ENCODE peak calls at places on chromosomes 12 and 14, in nine cellular contexts. N, J, O, U, K, C, R, M and L are unnamed samples. For H3K27me3, the result is how much of the 10 kb centered on the place peaks cover.

GRCh38 chr12:58844161-58844560 is 76.1 kb downstream of the LRIG3 start:
- DNase-seq in N (no peak), J (no peak), O (no peak), U (no peak), K (no peak), C (no peak), R (no peak), M (no peak), L (no peak)

GRCh38 chr14:24430143-24430681 is 458 bp downstream of the KHNYN start:
- DNase-seq in N (peak), J (peak), O (no peak), U (peak), K (peak), C (peak), R (peak), M (peak), L (peak)

GRCh38 chr14:93655078-93655750 is 133.1 kb downstream of the PRIMA1 start:
- DNase-seq in N (peak), J (no peak), O (peak), U (peak), K (peak), C (peak), R (no peak), M (no peak), L (no peak)

GRCh38 chr14:47826809-47827208 is 151.4 kb upstream of the MDGA2 start:
- DNase-seq in N (no peak), J (no peak), O (no peak), U (no peak), K (no peak), C (no peak), R (no peak), M (no peak), L (no peak)

GRCh38 chr14:104299993-104300761 is 161.8 kb downstream of the KIF26A start:
- DNase-seq in N (no peak), J (peak), O (no peak), U (no peak), K (peak), C (no peak), R (peak), M (peak), L (no peak)

GRCh38 chr12:104177663-104178501 is 37.7 kb upstream of the TXNRD1 start:
- DNase-seq in N (peak), J (peak), O (no peak), U (peak), K (no peak), C (peak), R (peak), M (peak), L (no peak)

GRCh38 chr14:74301594-74302159 is 1.1 kb downstream of the ABCD4 start:
- DNase-seq in N (no peak), J (no peak), O (no peak), U (no peak), K (peak), C (no peak), R (no peak), M (no peak), L (no peak)

GRCh38 chr12:42119085-42119633 is 25.5 kb downstream of the GXYLT1 start:
- DNase-seq in N (peak), J (no peak), O (no peak), U (no peak), K (no peak), C (peak), R (no peak), M (no peak), L (no peak)

GRCh38 chr12:107169200-107169599 is 75.9 kb upstream of the CRY1 start:
- DNase-seq in N (no peak), J (no peak), O (no peak), U (no peak), K (no peak), C (no peak), R (no peak), M (no peak), L (no peak)

GRCh38 chr12:38639625-38640024 is 265.8 kb downstream of the CPNE8 start:
- DNase-seq in N (no peak), J (no peak), O (no peak), U (no peak), K (no peak), C (no peak), R (no peak), M (no peak), L (no peak)

GRCh38 chr14:77177623-77178185 is 3.9 kb upstream of the TMEM63C start:
- DNase-seq in N (no peak), J (no peak), O (no peak), U (no peak), K (no peak), C (no peak), R (no peak), M (no peak), L (no peak)

GRCh38 chr12:130054803-130055202 is 107.5 kb upstream of the FZD10 start:
- DNase-seq in N (no peak), J (no peak), O (no peak), U (no peak), K (no peak), C (no peak), R (no peak), M (no peak), L (no peak)

GRCh38 chr14:76997257-76997970 is 31.1 kb downstream of the IRF2BPL start:
- DNase-seq in N (peak), J (no peak), O (no peak), U (no peak), K (peak), C (no peak), R (no peak), M (no peak), L (no peak)

GRCh38 chr12:20214286-20214685 is 154.1 kb upstream of the PDE3A start:
- DNase-seq in N (peak), J (no peak), O (no peak), U (no peak), K (no peak), C (peak), R (no peak), M (no peak), L (no peak)

GRCh38 chr12:113327000-113327399 is 7.9 kb downstream of the SLC8B1 start:
- DNase-seq in N (no peak), J (no peak), O (no peak), U (no peak), K (no peak), C (no peak), R (no peak), M (no peak), L (no peak)

GRCh38 chr12:71719647-71720370 is 33.9 kb downstream of the TMEM19 start:
- DNase-seq in N (peak), J (no peak), O (no peak), U (no peak), K (no peak), C (no peak), R (no peak), M (no peak), L (no peak)

GRCh38 chr14:29242755-29243340 is 476.3 kb downstream of the FOXG1 start:
- DNase-seq in N (peak), J (no peak), O (no peak), U (no peak), K (no peak), C (no peak), R (no peak), M (no peak), L (no peak)

GRCh38 chr12:48988030-48988649 is 10.0 kb downstream of the WNT1 start:
- DNase-seq in N (peak), J (peak), O (no peak), U (peak), K (peak), C (peak), R (no peak), M (peak), L (peak)

GRCh38 chr14:22982013-22982476 is 306 bp downstream of the AJUBA start:
- DNase-seq in N (no peak), J (peak), O (no peak), U (no peak), K (no peak), C (no peak), R (no peak), M (no peak), L (no peak)

GRCh38 chr12:27513155-27513824 is 10.7 kb upstream of the PPFIBP1 start:
- DNase-seq in N (no peak), J (no peak), O (no peak), U (no peak), K (no peak), C (no peak), R (no peak), M (no peak), L (no peak)

GRCh38 chr14:76352639-76353281 is 23.2 kb upstream of the ESRRB start:
- DNase-seq in N (peak), J (peak), O (no peak), U (peak), K (peak), C (peak), R (peak), M (peak), L (peak)

GRCh38 chr12:32230607-32230982 is 123.9 kb downstream of the BICD1 start:
- DNase-seq in N (no peak), J (no peak), O (no peak), U (no peak), K (no peak), C (no peak), R (no peak), M (no peak), L (no peak)

GRCh38 chr12:121578230-121579189 is 2.3 kb downstream of the KDM2B start:
- DNase-seq in N (peak), J (peak), O (no peak), U (no peak), K (no peak), C (peak), R (peak), M (peak), L (peak)

GRCh38 chr12:23929906-23930305 is 19.6 kb downstream of the SOX5 start:
- DNase-seq in N (peak), J (no peak), O (no peak), U (no peak), K (no peak), C (peak), R (no peak), M (no peak), L (no peak)

GRCh38 chr14:37230551-37231194 is 32.9 kb downstream of the MIPOL1 start:
- DNase-seq in N (peak), J (no peak), O (no peak), U (peak), K (no peak), C (peak), R (no peak), M (peak), L (no peak)

GRCh38 chr14:48247972-48248371 is 572.6 kb upstream of the MDGA2 start:
- DNase-seq in N (no peak), J (no peak), O (no peak), U (no peak), K (no peak), C (no peak), R (no peak), M (no peak), L (no peak)

GRCh38 chr12:13945236-13945635 is 36.2 kb downstream of the GRIN2B start:
- DNase-seq in N (no peak), J (no peak), O (no peak), U (no peak), K (no peak), C (no peak), R (no peak), M (no peak), L (no peak)

GRCh38 chr12:13942826-13943225 is 38.6 kb downstream of the GRIN2B start:
- DNase-seq in N (no peak), J (no peak), O (no peak), U (no peak), K (no peak), C (no peak), R (no peak), M (no peak), L (no peak)

GRCh38 chr12:13937735-13938134 is 43.7 kb downstream of the GRIN2B start:
- DNase-seq in N (no peak), J (no peak), O (no peak), U (no peak), K (no peak), C (no peak), R (no peak), M (no peak), L (no peak)

GRCh38 chr12:13940466-13940865 is 40.9 kb downstream of the GRIN2B start:
- DNase-seq in N (no peak), J (no peak), O (no peak), U (no peak), K (no peak), C (no peak), R (no peak), M (no peak), L (no peak)

DNA sequence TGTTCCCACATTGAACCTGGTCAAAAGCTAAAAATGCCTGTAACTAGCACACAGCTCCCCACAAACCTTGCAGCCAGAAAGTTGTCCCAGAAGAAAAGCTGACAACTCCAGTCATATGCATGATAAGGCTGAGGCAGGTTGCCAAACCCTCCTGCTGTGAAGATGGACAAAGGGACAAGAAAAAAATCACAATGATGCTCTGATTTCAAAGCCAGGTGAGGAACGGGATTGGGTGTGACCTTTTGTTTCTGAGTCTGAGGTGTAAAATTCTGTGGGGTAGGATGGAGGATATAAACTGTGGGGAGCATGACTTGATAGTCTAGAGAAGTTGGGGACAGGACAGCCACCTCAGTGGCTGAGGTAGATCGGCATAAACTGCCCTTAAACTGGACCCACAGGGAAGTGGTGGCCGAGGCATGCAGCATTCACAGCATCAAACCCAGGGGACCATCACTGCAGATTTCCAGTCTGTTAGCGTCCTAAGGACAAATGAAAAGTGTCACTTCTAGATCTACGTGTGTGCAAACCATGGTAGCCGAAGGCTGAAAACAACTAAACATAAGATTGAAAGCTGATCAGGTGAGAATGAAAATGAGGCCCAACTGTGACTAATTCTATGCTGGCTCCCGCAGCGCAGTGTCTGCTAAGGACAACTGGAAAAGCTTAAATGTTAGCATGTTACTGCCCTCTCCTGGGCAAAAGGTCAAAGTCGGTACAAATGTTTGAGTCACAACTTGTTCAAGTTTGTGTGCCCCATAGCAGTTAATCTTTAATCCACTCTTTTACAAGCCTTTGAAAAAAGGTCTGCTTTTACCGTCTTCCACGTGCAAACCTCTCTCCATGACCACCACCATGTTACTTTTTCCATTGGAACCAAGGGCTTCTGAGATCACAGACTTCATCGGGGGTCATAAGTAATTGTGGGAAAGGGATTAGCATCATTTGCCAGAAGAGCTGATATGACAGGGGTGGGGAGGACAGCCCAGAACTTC is 39.8 kb downstream of the GRIN2B start:
- DNase-seq in N (peak), J (peak), O (peak), U (peak), K (peak), C (peak), R (no peak), M (peak), L (no peak)
- H3K27ac ChIP-seq in N (no peak), J (no peak), O (no peak), U (no peak), K (no peak), C (no peak), R (no peak), M (no peak), L (no peak)

GRCh38 chr14:100049220-100049619 is 16.0 kb upstream of the EVL start:
- DNase-seq in N (peak), J (no peak), O (no peak), U (peak), K (no peak), C (peak), R (no peak), M (peak), L (no peak)

GRCh38 chr14:100048786-100049185 is 16.4 kb upstream of the EVL start:
- DNase-seq in N (no peak), J (no peak), O (no peak), U (no peak), K (no peak), C (no peak), R (no peak), M (no peak), L (no peak)

GRCh38 chr14:100047600-100047999 is 17.6 kb upstream of the EVL start:
- DNase-seq in N (no peak), J (no peak), O (no peak), U (no peak), K (no peak), C (no peak), R (no peak), M (no peak), L (no peak)

GRCh38 chr14:100042328-100042727 is 22.9 kb upstream of the EVL start:
- DNase-seq in N (no peak), J (peak), O (no peak), U (no peak), K (no peak), C (no peak), R (no peak), M (no peak), L (no peak)

DNA sequence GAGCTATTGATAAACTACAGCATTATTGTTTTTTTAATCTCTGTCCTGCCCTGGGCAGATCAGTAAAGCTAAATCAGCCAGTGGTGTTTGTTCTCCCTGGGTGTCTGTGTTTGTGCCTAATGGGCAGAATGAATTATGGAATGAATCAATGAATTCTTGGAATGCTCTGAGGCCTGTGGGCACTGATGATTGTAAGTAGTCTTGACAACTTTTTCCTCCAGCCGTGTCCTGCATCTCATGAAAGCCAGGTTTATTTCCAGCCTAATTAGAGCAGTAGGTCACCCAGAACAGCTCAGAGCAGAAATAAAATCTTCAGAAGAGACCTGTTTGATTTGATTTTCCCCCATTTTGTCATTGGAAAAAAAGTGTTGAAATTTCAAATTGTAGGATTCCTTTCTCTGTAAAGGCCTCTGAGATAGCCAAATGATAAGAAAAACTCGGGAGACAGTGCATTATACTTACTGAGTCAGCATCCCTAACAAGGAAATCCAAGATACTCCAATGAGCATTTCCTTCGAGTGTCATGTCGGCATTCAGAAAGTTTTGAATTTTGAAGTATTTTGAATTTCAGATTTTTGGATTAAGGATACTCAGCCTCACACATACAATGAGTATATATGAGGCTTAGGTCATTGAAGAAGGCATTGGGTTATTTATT is 19.4 kb upstream of the EVL start:
- DNase-seq in N (no peak), J (no peak), O (no peak), U (no peak), K (no peak), C (no peak), R (no peak), M (no peak), L (no peak)
- TF ChIP-seq CTCF in N (no peak), J (no peak), O (no peak), U (no peak), K (no peak), C (no peak), R (no peak), M (no peak), L (no peak)

DNA sequence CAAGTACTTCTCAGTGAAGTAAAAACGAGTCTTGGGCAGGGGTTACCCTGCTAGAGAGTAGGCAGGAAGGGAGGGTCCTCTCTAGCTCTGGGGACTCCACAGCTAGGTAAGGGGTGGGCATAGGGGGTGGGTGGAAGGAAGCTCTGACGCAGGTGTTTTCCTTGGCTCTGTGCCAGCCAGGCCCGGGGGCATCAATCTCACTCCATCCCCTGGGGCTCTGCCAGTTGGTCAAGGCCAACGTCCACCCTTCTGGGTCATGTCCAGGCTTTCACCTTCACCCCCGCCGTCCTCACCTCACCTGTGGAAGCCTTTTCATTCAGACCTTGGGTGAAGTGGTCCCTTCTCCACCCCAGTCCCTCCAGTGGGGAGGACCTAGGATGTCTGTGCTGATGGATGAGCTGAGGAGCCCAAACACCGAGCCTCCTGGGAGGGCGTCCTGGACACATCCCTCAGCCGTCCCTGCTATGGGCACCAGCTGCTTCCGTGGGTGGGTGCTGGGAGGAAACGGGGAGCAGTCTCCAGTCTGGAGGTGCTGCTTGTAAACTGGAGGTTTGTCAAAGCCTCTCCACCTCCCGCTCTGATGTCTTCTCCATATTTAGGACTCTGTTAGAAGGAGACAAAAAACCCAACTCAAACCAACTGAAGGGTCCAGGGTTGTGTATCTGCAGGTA is 71.5 kb upstream of the SFSWAP start:
- DNase-seq in N (no peak), J (no peak), O (no peak), U (no peak), K (no peak), C (no peak), R (no peak), M (peak), L (no peak)
- H3K27me3 ChIP-seq in N (under half), J (under half), O (under half), U (under half), K (under half), C (under half), R (half or more), M (under half), L (under half)

GRCh38 chr12:105479710-105480109 is 149.2 kb downstream of the C12orf75 start:
- DNase-seq in N (no peak), J (no peak), O (no peak), U (no peak), K (no peak), C (no peak), R (no peak), M (no peak), L (no peak)
- H3K27ac ChIP-seq in N (no peak), J (no peak), O (peak), U (no peak), K (peak), C (no peak), R (no peak), M (no peak), L (no peak)